ENCODE peak calls at places on chromosomes 4 and X, in six cellular contexts. Q is tibial nerve, N is A549, K is thyroid gland, Z is right lobe of liver, P is heart left ventricle. G is an unnamed sample. For H3K9me3, the result is how much of the 10 kb centered on the place peaks cover.

GRCh38 chr4:78457751-78458150 is 93.8 kb upstream of the ANXA3 start:
- DNase-seq in N (no peak), Q (no peak), K (no peak), Z (no peak), P (no peak), G (no peak)

GRCh38 chr4:56215901-56216300 is 171.4 kb downstream of the AASDH start:
- DNase-seq in N (peak), Q (no peak), K (no peak), Z (no peak), P (peak), G (peak)

GRCh38 chrX:148363836-148364235 is 136.6 kb upstream of the AFF2 start:
- DNase-seq in Q (no peak), Z (no peak), N (no peak), K (no peak), P (no peak), G (no peak)

GRCh38 chr4:13865871-13866669 is 238.5 kb upstream of the BOD1L1 start:
- DNase-seq in N (no peak), K (no peak), Z (no peak), P (no peak), Q (no peak), G (no peak)

GRCh38 chrX:13911581-13911980 is 94.7 kb upstream of the GPM6B start:
- DNase-seq in N (no peak), Z (no peak), P (no peak), Q (no peak), K (no peak), G (no peak)

GRCh38 chrX:2677764-2678163 is 13.3 kb upstream of the CD99 start:
- DNase-seq in Q (peak), N (peak), K (no peak), Z (no peak), P (peak), G (peak)

GRCh38 chr4:83010111-83010521 is 507 bp downstream of the LIN54 start:
- DNase-seq in K (no peak), Z (no peak), N (no peak), Q (no peak), P (no peak), G (no peak)

GRCh38 chrX:13742397-13743176 is 8.0 kb downstream of the OFD1 start:
- DNase-seq in N (no peak), P (no peak), Z (no peak), Q (no peak), K (no peak), G (no peak)

GRCh38 chr4:158722291-158722916 is 792 bp downstream of the PPID start:
- DNase-seq in P (no peak), Z (no peak), N (peak), Q (no peak), K (no peak), G (peak)

GRCh38 chrX:112865464-112866025 is 24.9 kb upstream of the AMOT start:
- DNase-seq in K (no peak), P (no peak), N (no peak), Q (no peak), Z (no peak), G (no peak)

GRCh38 chrX:19579485-19579884 is 64.2 kb upstream of the MAP3K15 start:
- DNase-seq in Q (no peak), Z (no peak), K (no peak), N (no peak), P (no peak), G (no peak)

GRCh38 chr4:188824553-188824952 is 685.3 kb downstream of the TRIML1 start:
- DNase-seq in Z (no peak), N (no peak), P (no peak), K (no peak), Q (no peak), G (no peak)

GRCh38 chrX:120428309-120428708 is 40.8 kb downstream of the LAMP2 start:
- DNase-seq in Q (no peak), Z (no peak), P (no peak), K (no peak), N (no peak), G (no peak)

GRCh38 chr4:154467886-154468285 is 23.7 kb downstream of the DCHS2 start:
- DNase-seq in P (no peak), K (no peak), Z (no peak), Q (no peak), N (no peak), G (no peak)

GRCh38 chrX:13893826-13894225 is 76.9 kb upstream of the GPM6B start:
- DNase-seq in K (no peak), Q (no peak), N (no peak), Z (no peak), P (peak), G (peak)

GRCh38 chr4:102754044-102754443 is 6.7 kb downstream of the MANBA start:
- DNase-seq in Z (no peak), P (no peak), N (no peak), Q (no peak), K (no peak), G (no peak)

GRCh38 chr4:55397521-55398321 is 2.0 kb downstream of the TMEM165 start:
- DNase-seq in Q (no peak), K (no peak), Z (no peak), N (no peak), P (no peak), G (no peak)

GRCh38 chr4:181962321-181962720 is 280.9 kb upstream of the TENM3 start:
- DNase-seq in P (no peak), K (no peak), N (no peak), Z (no peak), Q (no peak), G (no peak)

GRCh38 chrX:147602297-147602696 is 309.4 kb upstream of the FMR1 start:
- DNase-seq in Q (no peak), P (no peak), N (no peak), K (no peak), Z (no peak), G (peak)

GRCh38 chr4:142353149-142353738 is 492.9 kb downstream of the INPP4B start:
- DNase-seq in Q (no peak), P (peak), Z (no peak), K (no peak), N (no peak), G (peak)

GRCh38 chr4:145178740-145179139 is 1.6 kb downstream of the OTUD4 start:
- DNase-seq in Q (no peak), K (no peak), P (no peak), N (no peak), Z (no peak), G (no peak)

GRCh38 chr4:53366301-53366716 is 448 bp upstream of the SCFD2 start:
- DNase-seq in K (no peak), N (no peak), Z (no peak), P (no peak), Q (no peak), G (no peak)

GRCh38 chr4:73608677-73609594 is 11.3 kb downstream of the RASSF6 start:
- DNase-seq in P (no peak), N (no peak), K (peak), Q (no peak), Z (no peak), G (no peak)

GRCh38 chr4:77074961-77075855 is 581 bp downstream of the CCNI start:
- DNase-seq in Q (peak), P (peak), Z (peak), N (no peak), K (peak), G (peak)

GRCh38 chr4:94486372-94486801 is 34.6 kb downstream of the PDLIM5 start:
- DNase-seq in Z (no peak), N (no peak), Q (no peak), P (no peak), K (no peak), G (no peak)

GRCh38 chr4:134911941-134912340 is 710.4 kb upstream of the PABPC4L start:
- DNase-seq in K (no peak), Q (no peak), Z (no peak), P (no peak), N (no peak), G (no peak)

DNA sequence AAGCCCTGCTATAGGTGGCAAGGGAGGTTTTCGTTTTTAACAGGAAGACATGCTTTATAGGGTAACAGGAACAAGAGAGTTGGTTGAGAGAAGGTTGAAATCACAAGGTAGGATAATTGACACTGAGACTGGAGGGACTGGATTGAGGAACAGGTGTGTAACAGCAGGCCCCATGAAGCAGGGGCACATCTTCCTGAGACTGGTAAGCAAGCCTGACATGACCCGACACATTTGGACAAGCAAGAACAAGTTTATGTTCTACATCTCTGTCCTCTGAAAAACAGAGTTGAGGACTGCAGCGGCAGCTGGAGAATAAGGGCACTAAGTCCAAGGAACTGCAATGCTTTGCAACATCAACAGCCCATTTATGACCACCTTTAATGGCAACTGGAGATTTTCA is 5.2 kb downstream of the RPS4X start:
- DNase-seq in Q (no peak), P (no peak), N (no peak), K (no peak), Z (no peak), G (no peak)
- H3K27ac ChIP-seq in Q (no peak), P (no peak), N (no peak), K (no peak), Z (no peak), G (no peak)

DNA sequence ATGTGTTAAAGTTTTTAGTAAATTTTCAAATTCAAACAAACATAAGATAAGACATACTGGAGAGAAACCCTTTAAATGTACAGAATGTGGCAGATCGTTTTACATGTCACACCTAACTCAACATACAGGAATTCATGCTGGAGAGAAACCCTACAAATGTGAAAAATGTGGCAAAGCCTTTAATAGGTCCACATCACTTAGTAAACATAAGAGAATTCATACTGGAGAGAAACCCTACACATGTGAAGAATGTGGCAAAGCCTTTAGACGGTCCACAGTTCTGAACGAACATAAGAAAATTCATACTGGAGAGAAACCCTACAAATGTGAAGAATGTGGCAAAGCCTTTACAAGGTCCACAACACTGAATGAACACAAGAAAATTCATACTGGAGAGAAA is 32.8 kb downstream of the ZNF595 start:
- DNase-seq in Q (no peak), Z (no peak), N (no peak), P (no peak), K (no peak), G (no peak)
- H3K9me3 ChIP-seq in Q (half or more), Z (under half), N (half or more), P (half or more), K (under half), G (under half)

DNA sequence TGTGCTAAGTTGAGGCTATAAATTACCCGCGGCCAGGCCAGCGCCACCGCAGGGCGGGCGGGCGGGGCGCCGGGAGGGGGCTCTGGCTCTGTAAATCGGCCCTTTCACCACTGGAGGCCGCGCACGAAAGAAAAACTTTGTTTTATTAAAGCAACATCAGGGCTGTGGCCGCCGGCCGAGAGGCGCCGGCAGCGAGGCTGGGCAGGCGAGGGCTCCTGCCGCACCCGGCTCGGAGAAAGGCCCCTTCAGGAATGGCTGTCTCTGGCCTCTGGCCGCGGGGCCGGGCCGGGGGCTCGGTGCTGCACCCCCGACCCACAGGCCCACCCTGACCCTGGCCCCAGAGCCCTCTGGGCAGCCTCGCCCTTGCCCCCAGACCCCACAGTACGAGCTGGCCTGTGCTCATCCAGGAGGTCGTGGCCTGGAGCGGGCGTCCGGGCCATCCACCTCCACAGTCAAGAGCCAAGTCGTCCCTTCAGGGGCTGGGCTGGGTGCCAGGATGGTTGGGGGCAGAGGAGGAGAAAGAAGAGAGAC is 29.5 kb upstream of the FGFR3 start:
- DNase-seq in N (no peak), P (no peak), Q (peak), K (peak), Z (no peak), G (peak)
- TF ChIP-seq POLR2A in N (no peak), P (no peak), Q (no peak), K (no peak), Z (no peak), G (no peak)

GRCh38 chrX:134369576-134369975 is 90.4 kb upstream of the HPRT1 start:
- DNase-seq in Z (no peak), K (no peak), P (no peak), N (no peak), Q (no peak), G (no peak)
- H3K27ac ChIP-seq in Z (no peak), K (no peak), P (no peak), N (no peak), Q (no peak), G (no peak)

DNA sequence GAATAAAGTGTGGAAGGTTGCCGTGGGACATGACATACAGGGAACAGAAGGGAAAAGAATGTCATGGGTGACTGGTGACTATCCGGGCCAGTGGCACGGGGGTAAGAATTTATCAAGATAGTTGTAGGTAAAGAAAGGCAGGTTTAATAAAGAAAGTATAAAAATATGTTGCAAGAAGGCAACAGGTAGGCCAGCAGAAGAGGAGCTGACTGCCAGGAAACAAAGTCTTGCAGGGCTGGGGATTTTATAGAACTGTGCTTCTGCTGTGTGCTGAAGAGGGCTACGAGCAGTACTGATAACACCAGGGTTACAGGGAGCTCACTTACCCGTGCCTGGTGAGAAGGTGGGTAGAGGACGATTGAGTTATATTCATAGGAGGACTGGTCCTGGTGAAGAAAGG is 31.8 kb upstream of the TLR3 start:
- DNase-seq in Z (no peak), N (no peak), K (no peak), Q (no peak), P (no peak), G (no peak)
- H3K9me3 ChIP-seq in Z (under half), N (under half), K (under half), Q (under half), P (under half), G (under half)

G was measured in testis.